ENCODE peak calls at places on chromosome 9, in four cellular contexts. K is HepG2, H is GM12878, Q is K562. X is an unnamed sample.

GRCh38 chr9:27353405-27354229 is 56.7 kb upstream of the EQTN start:
- DNase-seq in K (no peak), H (peak), Q (no peak), X (no peak)

GRCh38 chr9:4065054-4065453 is 234.8 kb downstream of the GLIS3 start:
- DNase-seq in Q (no peak), H (no peak), K (no peak), X (no peak)

GRCh38 chr9:80649001-80649420 is 1040.3 kb downstream of the TLE1 start:
- DNase-seq in H (no peak), Q (no peak), K (no peak), X (peak)

GRCh38 chr9:96391021-96391765 is 7.7 kb upstream of the SLC35D2 start:
- DNase-seq in H (no peak), Q (no peak), K (peak), X (no peak)

GRCh38 chr9:15295761-15296405 is 11.1 kb downstream of the TTC39B start:
- DNase-seq in K (peak), H (peak), Q (no peak), X (no peak)

GRCh38 chr9:113483676-113484257 is 20.2 kb downstream of the RGS3 start:
- DNase-seq in Q (no peak), H (no peak), K (no peak), X (no peak)

GRCh38 chr9:35277649-35278359 is 116.0 kb downstream of the UNC13B start:
- DNase-seq in Q (no peak), K (no peak), H (no peak), X (no peak)

GRCh38 chr9:6766606-6767005 is 8.8 kb downstream of the KDM4C start:
- DNase-seq in K (no peak), Q (no peak), H (no peak), X (peak)

GRCh38 chr9:129497064-129497836 is 123.7 kb downstream of the C9orf50 start:
- DNase-seq in H (no peak), Q (peak), K (no peak), X (peak)
- TF ChIP-seq JUNB in H (no peak), Q (no peak), K (no peak), X (no peak)

DNA sequence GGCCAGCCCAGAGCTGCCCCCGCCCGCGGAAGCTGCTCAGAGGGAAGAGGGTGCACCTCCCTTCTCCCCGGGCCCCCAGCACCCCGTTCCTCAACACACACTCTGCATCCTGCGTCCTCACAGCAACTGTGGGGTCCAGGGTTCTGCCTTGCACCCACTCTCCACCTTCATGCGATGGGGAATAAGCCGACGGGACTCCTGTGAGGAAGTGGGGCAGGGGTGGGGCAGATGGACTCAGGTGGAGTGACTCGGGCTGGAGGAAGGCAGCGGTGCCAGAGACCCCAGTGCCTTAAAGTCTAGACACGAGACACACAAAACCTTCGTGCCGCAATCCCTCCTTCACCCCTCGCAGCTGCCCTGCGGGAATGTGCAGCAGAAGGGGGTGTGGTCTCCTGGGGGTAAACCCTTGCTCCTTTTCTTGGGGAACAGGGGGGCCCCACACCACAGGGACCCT is 8.6 kb downstream of the BRD3 start:
- DNase-seq in H (no peak), K (no peak), Q (no peak), X (no peak)
- H2AFZ ChIP-seq in H (no peak), K (no peak), Q (no peak), X (no peak)

GRCh38 chr9:114487607-114488300 is 17.5 kb downstream of the WHRN start:
- DNase-seq in K (peak), Q (peak), H (peak), X (peak)

GRCh38 chr9:114484854-114485443 is 20.3 kb downstream of the WHRN start:
- DNase-seq in Q (peak), K (no peak), H (peak), X (no peak)

GRCh38 chr9:114488398-114489129 is 16.7 kb downstream of the WHRN start:
- DNase-seq in Q (no peak), H (peak), K (no peak), X (no peak)

GRCh38 chr9:114484215-114484853 is 20.9 kb downstream of the WHRN start:
- DNase-seq in H (no peak), K (no peak), Q (no peak), X (no peak)

GRCh38 chr9:114486205-114486963 is 18.9 kb downstream of the WHRN start:
- DNase-seq in H (no peak), Q (no peak), K (no peak), X (no peak)
- TF ChIP-seq JUNB in H (no peak), Q (no peak), K (no peak), X (no peak)

GRCh38 chr9:68457803-68458202 is 82.9 kb downstream of the TMEM252 start:
- DNase-seq in Q (no peak), H (no peak), K (no peak), X (no peak)
- H2AFZ ChIP-seq in Q (no peak), H (no peak), K (no peak), X (no peak)

GRCh38 chr9:121362813-121363585 is 7.1 kb downstream of the STOM start:
- DNase-seq in Q (no peak), K (no peak), H (no peak), X (no peak)
- TF ChIP-seq JUNB in Q (no peak), K (no peak), H (no peak), X (no peak)

GRCh38 chr9:133951265-133951664 is 40.9 kb downstream of the VAV2 start:
- DNase-seq in Q (no peak), K (no peak), H (no peak), X (no peak)
- H2AFZ ChIP-seq in Q (no peak), K (no peak), H (no peak), X (no peak)